ENCODE peak calls at places on chromosomes 6 and 20, in four cellular contexts. L, S, K and N are unnamed samples.

GRCh38 chr6:49551126-49551865 is 828 bp downstream of the C6orf141 start:
- DNase-seq in L (peak), S (no peak), K (peak), N (no peak)

GRCh38 chr6:151617539-151617938 is 123.7 kb downstream of the CCDC170 start:
- DNase-seq in L (peak), S (no peak), K (no peak), N (no peak)

GRCh38 chr6:111027219-111027618 is 45.4 kb downstream of the RPF2 start:
- DNase-seq in L (no peak), S (no peak), K (no peak), N (no peak)

GRCh38 chr6:159953091-159953581 is 15.7 kb upstream of the IGF2R start:
- DNase-seq in L (no peak), S (no peak), K (peak), N (peak)

GRCh38 chr6:95923518-95923917 is 92.3 kb upstream of the FUT9 start:
- DNase-seq in L (peak), S (no peak), K (no peak), N (no peak)

GRCh38 chr6:26088344-26088743 is 1.1 kb downstream of the HFE start:
- DNase-seq in L (no peak), S (no peak), K (peak), N (peak)

GRCh38 chr20:12171927-12172581 is 254.4 kb downstream of the BTBD3 start:
- DNase-seq in L (peak), S (no peak), K (peak), N (peak)

GRCh38 chr6:101761124-101761601 is 367.7 kb downstream of the GRIK2 start:
- DNase-seq in L (peak), S (peak), K (peak), N (peak)

GRCh38 chr6:107057679-107058078 is 29.7 kb downstream of the MTRES1 start:
- DNase-seq in L (no peak), S (no peak), K (no peak), N (no peak)

GRCh38 chr6:392441-393390 is 1.2 kb downstream of the IRF4 start:
- DNase-seq in L (no peak), S (no peak), K (no peak), N (no peak)

GRCh38 chr20:8154636-8155035 is 22.6 kb downstream of the PLCB1 start:
- DNase-seq in L (no peak), S (no peak), K (peak), N (no peak)

GRCh38 chr20:36754656-36755222 is 8.8 kb upstream of the NDRG3 start:
- DNase-seq in L (peak), S (peak), K (peak), N (peak)

GRCh38 chr6:167851349-167851952 is 24.7 kb downstream of the AFDN start:
- DNase-seq in L (no peak), S (no peak), K (no peak), N (no peak)

GRCh38 chr6:133245033-133245903 is 4.1 kb downstream of the EYA4 start:
- DNase-seq in L (no peak), S (no peak), K (no peak), N (no peak)

GRCh38 chr6:75396005-75396800 is 97.4 kb downstream of the FILIP1 start:
- DNase-seq in L (no peak), S (no peak), K (peak), N (no peak)

GRCh38 chr6:101747160-101747559 is 353.7 kb downstream of the GRIK2 start:
- DNase-seq in L (no peak), S (no peak), K (no peak), N (peak)

GRCh38 chr6:121285041-121285440 is 49.2 kb downstream of the TBC1D32 start:
- DNase-seq in L (no peak), S (no peak), K (peak), N (peak)

GRCh38 chr6:54991761-54992330 is 145.3 kb downstream of the FAM83B start:
- DNase-seq in L (no peak), S (no peak), K (no peak), N (no peak)

GRCh38 chr20:35305682-35306556 is 13.7 kb upstream of the FAM83C start:
- DNase-seq in L (peak), S (peak), K (peak), N (peak)

GRCh38 chr6:49300443-49300842 is 162.6 kb downstream of the MMUT start:
- DNase-seq in L (peak), S (no peak), K (no peak), N (no peak)

GRCh38 chr6:75770844-75771243 is 21.8 kb downstream of the MYO6 start:
- DNase-seq in L (no peak), S (no peak), K (no peak), N (no peak)

GRCh38 chr20:52105045-52105572 is 86.5 kb downstream of the ZFP64 start:
- DNase-seq in L (no peak), S (no peak), K (peak), N (peak)

GRCh38 chr6:21180155-21180554 is 413.4 kb upstream of the SOX4 start:
- DNase-seq in L (no peak), S (no peak), K (no peak), N (no peak)

GRCh38 chr6:15341311-15341710 is 95.4 kb downstream of the JARID2 start:
- DNase-seq in L (peak), S (no peak), K (no peak), N (no peak)

GRCh38 chr20:32965115-32965514 is 39.1 kb downstream of the SUN5 start:
- DNase-seq in L (no peak), S (no peak), K (no peak), N (no peak)

GRCh38 chr20:61678437-61678836 is 387.2 kb downstream of the TAF4 start:
- DNase-seq in L (no peak), S (no peak), K (no peak), N (no peak)

GRCh38 chr20:4507288-4507719 is 214.4 kb upstream of the PRND start:
- DNase-seq in L (peak), S (peak), K (peak), N (peak)

GRCh38 chr6:70277480-70277879 is 25.4 kb downstream of the COL9A1 start:
- DNase-seq in L (peak), S (no peak), K (peak), N (peak)

GRCh38 chr6:81838031-81838430 is 85.5 kb upstream of the TENT5A start:
- DNase-seq in L (peak), S (no peak), K (peak), N (peak)

GRCh38 chr6:11007715-11008608 is 36.1 kb downstream of the ELOVL2 start:
- DNase-seq in L (peak), S (no peak), K (peak), N (peak)

GRCh38 chr6:84546427-84546914 is 217.9 kb downstream of the TBX18 start:
- DNase-seq in L (no peak), S (peak), K (peak), N (no peak)

GRCh38 chr6:136696238-136696637 is 96.0 kb downstream of the MAP3K5 start:
- DNase-seq in L (no peak), S (no peak), K (peak), N (peak)

GRCh38 chr6:158290659-158291058 is 21.6 kb upstream of the TULP4 start:
- DNase-seq in L (no peak), S (no peak), K (no peak), N (no peak)

GRCh38 chr6:132741281-132741680 is 16.4 kb downstream of the VNN2 start:
- DNase-seq in L (no peak), S (no peak), K (no peak), N (no peak)

GRCh38 chr6:39952170-39952569 is 17.9 kb upstream of the MOCS1 start:
- DNase-seq in L (no peak), S (no peak), K (peak), N (peak)

GRCh38 chr6:37618916-37619605 is 78.6 kb downstream of the MDGA1 start:
- DNase-seq in L (no peak), S (no peak), K (no peak), N (no peak)

GRCh38 chr6:37617073-37617472 is 80.6 kb downstream of the MDGA1 start:
- DNase-seq in L (no peak), S (no peak), K (no peak), N (no peak)

GRCh38 chr6:37623666-37624065 is 74.0 kb downstream of the MDGA1 start:
- DNase-seq in L (no peak), S (no peak), K (no peak), N (no peak)

GRCh38 chr6:37622639-37623038 is 75.0 kb downstream of the MDGA1 start:
- DNase-seq in L (peak), S (no peak), K (no peak), N (no peak)

DNA sequence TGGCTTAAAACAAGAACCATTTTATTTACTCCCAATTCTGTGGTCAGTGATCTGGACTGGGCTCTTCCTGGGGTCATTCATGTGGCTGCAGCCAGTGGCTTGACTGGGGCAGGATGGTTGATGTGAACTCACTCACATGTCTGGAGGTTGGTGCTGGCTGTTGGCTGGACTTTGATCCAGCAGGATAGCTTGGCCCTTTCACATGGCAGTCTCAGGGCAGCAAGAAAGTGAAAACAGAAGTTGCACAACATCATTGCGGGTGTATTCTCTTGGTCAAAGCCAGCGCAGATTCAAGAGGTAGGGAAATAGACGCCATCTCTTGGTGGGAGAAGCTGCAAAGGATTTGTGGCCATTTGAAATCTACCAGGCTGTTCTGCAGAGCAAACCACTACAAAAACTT is 77.2 kb downstream of the MDGA1 start:
- DNase-seq in L (no peak), S (no peak), K (no peak), N (no peak)
- H3K4me3 ChIP-seq in L (no peak), S (no peak), K (no peak), N (no peak)

GRCh38 chr6:43772571-43773049 is 2.6 kb downstream of the VEGFA start:
- DNase-seq in L (no peak), S (no peak), K (peak), N (no peak)
- TF ChIP-seq CTCF in L (no peak), S (no peak), K (peak), N (no peak)

GRCh38 chr6:46921059-46921458 is 679 bp downstream of the ADGRF5 start:
- DNase-seq in L (no peak), S (no peak), K (peak), N (no peak)
- H3K4me3 ChIP-seq in L (no peak), S (no peak), K (no peak), N (no peak)

GRCh38 chr6:89297695-89298351 is 17.3 kb downstream of the GABRR2 start:
- DNase-seq in L (peak), S (peak), K (peak), N (peak)

GRCh38 chr6:89302195-89302770 is 12.8 kb downstream of the GABRR2 start:
- DNase-seq in L (no peak), S (no peak), K (no peak), N (no peak)

GRCh38 chr6:89298680-89299450 is 16.2 kb downstream of the GABRR2 start:
- DNase-seq in L (peak), S (peak), K (peak), N (peak)

GRCh38 chr6:89301586-89302194 is 13.4 kb downstream of the GABRR2 start:
- DNase-seq in L (no peak), S (no peak), K (no peak), N (no peak)

GRCh38 chr6:89299451-89299850 is 15.6 kb downstream of the GABRR2 start:
- DNase-seq in L (peak), S (peak), K (no peak), N (peak)
- TF ChIP-seq CTCF in L (peak), S (peak), K (peak), N (peak)